ENCODE peak calls at places on chromosomes 1 and 21, in five cellular contexts. W is right atrium auricular region, R is Panc1, T is tibial artery, Z is esophagus squamous epithelium. H is an unnamed sample.

GRCh38 chr1:12618661-12619395 is 818 bp upstream of the DHRS3 start:
- DNase-seq in W (peak), R (no peak), T (peak), Z (no peak), H (peak)

GRCh38 chr1:12433323-12434053 is 184.5 kb downstream of the DHRS3 start:
- DNase-seq in W (peak), R (no peak), T (peak), Z (no peak), H (no peak)

GRCh38 chr1:61270761-61271411 is 188.5 kb downstream of the NFIA start:
- DNase-seq in W (no peak), R (no peak), T (no peak), Z (no peak), H (no peak)

GRCh38 chr1:12549106-12549459 is 68.9 kb downstream of the DHRS3 start:
- DNase-seq in W (peak), R (no peak), T (peak), Z (no peak), H (peak)

GRCh38 chr1:214864896-214865688 is 217.4 kb upstream of the KCNK2 start:
- DNase-seq in W (no peak), R (no peak), T (no peak), Z (no peak), H (no peak)

GRCh38 chr1:203702130-203702577 is 62.8 kb upstream of the LAX1 start:
- DNase-seq in W (no peak), R (peak), T (peak), Z (no peak), H (no peak)

GRCh38 chr1:110207831-110208230 is 2.3 kb upstream of the KCNC4 start:
- DNase-seq in W (peak), R (no peak), T (peak), Z (no peak), H (no peak)

GRCh38 chr1:219812491-219813221 is 115.7 kb downstream of the SLC30A10 start:
- DNase-seq in W (no peak), R (peak), T (no peak), Z (no peak), H (no peak)

GRCh38 chr1:20717452-20718342 is at the start of gene KIF17:
- DNase-seq in W (peak), R (no peak), T (peak), Z (no peak), H (peak)

GRCh38 chr21:33490991-33491372 is 534 bp downstream of the DNAJC28 start:
- DNase-seq in W (no peak), R (no peak), T (no peak), Z (no peak), H (no peak)

GRCh38 chr1:179588425-179589024 is 3.1 kb upstream of the TDRD5 start:
- DNase-seq in W (no peak), R (no peak), T (no peak), Z (no peak), H (no peak)

GRCh38 chr1:114122891-114123621 is 30.6 kb downstream of the SYT6 start:
- DNase-seq in W (no peak), R (no peak), T (no peak), Z (no peak), H (no peak)
- H3K27ac ChIP-seq in W (no peak), R (no peak), T (no peak), Z (no peak), H (no peak)

DNA sequence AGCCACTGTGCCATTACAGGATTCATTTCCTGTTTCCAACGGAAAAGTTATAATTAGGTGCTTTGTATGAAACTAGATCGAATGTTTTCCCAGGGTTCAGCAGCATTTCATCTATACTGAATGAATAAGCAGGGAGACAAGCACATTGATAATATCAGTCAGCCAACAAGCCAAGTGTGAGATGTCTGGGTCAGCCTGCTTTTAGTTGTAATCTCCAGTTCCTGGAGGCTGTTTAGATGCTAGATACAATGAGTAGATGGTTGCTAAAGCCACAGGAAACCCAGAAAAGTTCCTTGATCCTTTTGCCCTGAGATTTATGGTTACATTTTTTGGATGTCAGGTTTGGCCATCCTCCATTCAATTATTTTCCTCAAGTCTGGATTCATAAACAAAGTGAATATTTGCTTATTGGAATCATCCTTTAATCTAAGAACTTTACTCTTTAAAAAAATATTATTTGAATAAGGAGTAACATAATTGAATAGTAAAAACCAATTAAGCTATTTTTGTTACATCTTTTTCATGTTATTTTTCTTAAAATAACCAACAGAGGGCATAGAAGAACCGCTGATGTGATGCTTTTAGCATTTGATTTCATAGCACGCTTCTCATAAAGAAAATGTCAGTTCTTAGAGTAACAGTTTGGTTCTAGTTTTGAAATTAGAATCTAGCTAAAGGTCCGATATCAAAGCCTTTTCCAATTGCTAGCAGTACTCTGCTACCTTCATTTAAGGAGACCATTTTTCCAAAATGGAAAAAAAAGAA is 76.6 kb downstream of the HSPA13 start:
- DNase-seq in W (no peak), R (no peak), T (no peak), Z (no peak), H (no peak)
- TF ChIP-seq CTCF in W (no peak), R (peak), T (peak), Z (no peak), H (peak)

GRCh38 chr1:19432943-19433609 is 52.3 kb downstream of the CAPZB start:
- DNase-seq in W (no peak), R (no peak), T (no peak), Z (no peak), H (no peak)
- H3K4me3 ChIP-seq in W (no peak), R (no peak), T (no peak), Z (no peak), H (no peak)

GRCh38 chr1:100643430-100644196 is 75.9 kb upstream of the VCAM1 start:
- DNase-seq in W (no peak), R (no peak), T (no peak), Z (no peak), H (no peak)
- H3K27ac ChIP-seq in W (no peak), R (no peak), T (no peak), Z (no peak), H (no peak)

DNA sequence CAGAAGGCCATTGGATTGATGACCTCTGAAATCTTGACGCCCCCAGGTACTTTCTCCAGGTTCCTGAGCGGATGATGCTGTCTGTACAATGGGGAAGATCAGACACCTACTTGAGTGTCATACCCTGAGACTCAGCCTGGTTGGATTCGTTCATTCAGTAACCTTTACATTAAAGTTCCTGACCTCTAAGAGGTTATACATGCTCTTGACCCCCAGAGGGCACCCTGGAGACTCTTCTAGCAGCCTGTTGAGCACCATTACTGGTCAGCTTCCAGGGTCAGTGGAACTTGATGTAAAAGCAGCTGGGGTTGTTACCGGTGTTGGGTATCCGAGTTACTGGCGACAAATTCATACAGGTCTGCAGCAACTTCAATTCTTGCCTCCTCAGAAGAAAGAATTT is 114.3 kb upstream of the ZNF678 start:
- DNase-seq in W (no peak), R (no peak), T (no peak), Z (no peak), H (no peak)
- TF ChIP-seq CTCF in W (peak), R (peak), T (no peak), Z (no peak), H (peak)

GRCh38 chr1:206508956-206509355 is 1.6 kb downstream of the RASSF5 start:
- DNase-seq in W (no peak), R (no peak), T (no peak), Z (no peak), H (no peak)
- H3K4me3 ChIP-seq in W (peak), R (no peak), T (peak), Z (peak), H (peak)

GRCh38 chr1:41733725-41734124 is 185.0 kb downstream of the HIVEP3 start:
- DNase-seq in W (no peak), R (no peak), T (no peak), Z (no peak), H (no peak)
- H3K27ac ChIP-seq in W (peak), R (no peak), T (no peak), Z (no peak), H (no peak)

GRCh38 chr1:45492691-45493090 is 1.7 kb upstream of the TESK2 start:
- DNase-seq in W (peak), R (no peak), T (no peak), Z (no peak), H (no peak)

GRCh38 chr1:45491464-45492260 is 699 bp upstream of the TESK2 start:
- DNase-seq in W (peak), R (no peak), T (no peak), Z (no peak), H (no peak)

GRCh38 chr1:45488978-45489377 is 2.0 kb downstream of the TESK2 start:
- DNase-seq in W (no peak), R (no peak), T (no peak), Z (no peak), H (no peak)

GRCh38 chr1:45490121-45490622 is 791 bp downstream of the TESK2 start:
- DNase-seq in W (no peak), R (no peak), T (no peak), Z (no peak), H (no peak)

DNA sequence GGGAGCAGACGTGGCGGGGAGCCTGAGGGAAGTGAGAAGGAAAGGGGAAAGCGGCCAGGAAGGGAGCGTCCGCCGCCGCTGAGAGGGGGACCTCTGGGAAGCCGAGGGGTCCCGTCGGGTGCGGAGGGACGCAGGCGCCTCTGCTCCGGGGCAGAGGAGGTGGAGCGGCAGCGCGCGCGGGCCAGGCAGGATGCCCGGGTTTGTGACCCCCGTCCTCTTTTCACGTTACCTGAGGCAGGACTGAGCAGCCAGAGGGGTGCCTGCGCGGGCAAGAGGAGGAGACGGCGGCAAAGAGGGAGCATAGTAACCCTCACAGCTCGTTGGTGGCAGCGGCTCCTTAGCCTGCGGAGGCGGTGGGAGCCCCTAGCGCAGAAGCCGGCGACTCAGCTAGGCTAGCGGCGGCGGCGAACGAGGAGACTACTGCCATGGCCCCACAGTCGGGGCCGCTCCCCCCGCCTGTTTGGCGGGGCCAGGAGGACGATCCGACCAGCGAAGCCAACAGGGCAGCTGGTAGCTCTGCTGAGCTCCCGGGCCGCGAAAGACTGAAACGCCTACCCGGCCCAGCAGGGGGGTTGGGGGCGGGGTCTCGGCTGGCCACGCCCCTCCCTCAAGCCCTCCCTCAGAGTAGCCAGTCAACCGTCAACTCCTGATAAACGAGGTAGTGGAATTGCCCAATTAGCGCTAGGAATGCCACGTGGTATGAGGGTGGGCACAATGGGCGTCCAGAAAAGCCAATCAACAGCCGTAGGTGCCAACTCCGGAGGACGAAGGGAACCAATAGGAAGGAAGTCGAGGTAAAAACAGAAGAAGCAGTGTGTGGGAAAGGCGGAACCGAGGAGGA is at the start of gene TESK2:
- DNase-seq in W (peak), R (peak), T (peak), Z (peak), H (peak)
- TF ChIP-seq CTCF in W (peak), R (no peak), T (peak), Z (no peak), H (no peak)

GRCh38 chr1:28595412-28596191 is 3.5 kb downstream of the RAB42 start:
- DNase-seq in W (no peak), R (no peak), T (no peak), Z (no peak), H (no peak)

GRCh38 chr1:28594661-28595411 is 2.8 kb downstream of the RAB42 start:
- DNase-seq in W (no peak), R (no peak), T (no peak), Z (no peak), H (peak)

GRCh38 chr1:28592314-28593071 is 428 bp downstream of the RAB42 start:
- DNase-seq in W (no peak), R (no peak), T (no peak), Z (no peak), H (no peak)

GRCh38 chr1:28591708-28592313 is at the start of gene RAB42:
- DNase-seq in W (no peak), R (no peak), T (peak), Z (no peak), H (no peak)
- H3K4me3 ChIP-seq in W (peak), R (peak), T (peak), Z (peak), H (peak)

GRCh38 chr1:153578490-153578889 is 12.8 kb upstream of the S100A2 start:
- DNase-seq in W (no peak), R (no peak), T (no peak), Z (no peak), H (no peak)
- H3K27ac ChIP-seq in W (no peak), R (no peak), T (no peak), Z (no peak), H (no peak)

H was measured in RWPE2.